ENCODE peak calls at places on chromosomes 3 and 15, in six cellular contexts. I is cardiac muscle cell; S is heart left ventricle; W is CD4-positive, CD25-positive, alpha-beta regulatory T cell; G is endodermal cell; P is brain microvascular endothelial cell. E is an unnamed sample.

GRCh38 chr15:79329186-79329611 is 18.3 kb downstream of the TMED3 start:
- DNase-seq in S (no peak), P (peak; percentile 72), W (no peak), G (peak; percentile 55), I (peak; percentile 81), E (no peak)

GRCh38 chr15:101427606-101428487 is 61.7 kb downstream of the PCSK6 start:
- DNase-seq in G (no peak), W (no peak), S (no peak), I (no peak), P (no peak), E (no peak)

GRCh38 chr15:39153718-39154117 is 427.2 kb upstream of the THBS1 start:
- DNase-seq in I (no peak), W (no peak), S (no peak), P (no peak), G (no peak), E (no peak)

GRCh38 chr15:50107591-50108408 is 11.2 kb downstream of the ATP8B4 start:
- DNase-seq in S (no peak), W (no peak), G (no peak), I (no peak), P (no peak), E (no peak)

GRCh38 chr3:14991148-14991742 is 43.9 kb downstream of the NR2C2 start:
- DNase-seq in W (no peak), P (no peak), I (peak; percentile 17), G (no peak), S (no peak), E (no peak)

GRCh38 chr3:44355634-44356033 is 17.1 kb downstream of the TCAIM start:
- DNase-seq in I (peak; percentile 90), S (no peak), G (no peak), W (no peak), P (peak; percentile 79), E (no peak)

GRCh38 chr3:82940124-82940523 is 1178.7 kb upstream of the GBE1 start:
- DNase-seq in I (no peak), P (no peak), S (peak; percentile 9), G (no peak), W (no peak), E (no peak)

GRCh38 chr15:40080847-40081246 is 27.8 kb downstream of the BMF start:
- DNase-seq in I (no peak), P (no peak), S (no peak), G (no peak), W (no peak), E (no peak)

GRCh38 chr3:124410471-124410870 is 319.8 kb upstream of the UMPS start:
- DNase-seq in S (no peak), I (no peak), P (no peak), W (no peak), G (no peak), E (no peak)

GRCh38 chr15:73897441-73898261 is 24.3 kb downstream of the TBC1D21 start:
- DNase-seq in W (peak; percentile 12), P (peak; percentile 84), I (peak; percentile 83), G (peak; percentile 91), S (peak; percentile 59), E (no peak)

GRCh38 chr15:77013786-77014136 is 18.8 kb downstream of the PSTPIP1 start:
- DNase-seq in G (no peak), W (peak; percentile 59), P (no peak), I (no peak), S (no peak), E (no peak)

GRCh38 chr15:73930371-73930770 is 4.1 kb downstream of the LOXL1 start:
- DNase-seq in P (peak; percentile 83), S (peak; percentile 82), I (peak; percentile 84), G (no peak), W (no peak), E (no peak)

GRCh38 chr3:23762214-23763039 is 43.3 kb upstream of the UBE2E1 start:
- DNase-seq in I (no peak), W (no peak), P (no peak), S (no peak), G (no peak), E (no peak)

GRCh38 chr3:195114026-195114425 is 156.9 kb downstream of the XXYLT1 start:
- DNase-seq in W (no peak), I (no peak), S (no peak), P (no peak), G (no peak), E (no peak)

GRCh38 chr3:118501152-118501551 is 533.5 kb downstream of the IGSF11 start:
- DNase-seq in W (no peak), G (peak; percentile 78), S (peak; percentile 19), P (no peak), I (peak; percentile 2), E (peak; percentile 1)

GRCh38 chr3:78804251-78805037 is 963.4 kb downstream of the ROBO1 start:
- DNase-seq in I (peak; percentile 92), S (no peak), P (no peak), W (no peak), G (no peak), E (no peak)

GRCh38 chr3:169243122-169243521 is 420.4 kb downstream of the MECOM start:
- DNase-seq in I (peak; percentile 68), S (no peak), P (peak; percentile 17), W (no peak), G (no peak), E (no peak)

GRCh38 chr15:87362531-87362930 is 894.0 kb downstream of the NTRK3 start:
- DNase-seq in G (no peak), W (no peak), S (no peak), I (no peak), P (no peak), E (no peak)

GRCh38 chr15:87365221-87365620 is 891.3 kb downstream of the NTRK3 start:
- DNase-seq in G (no peak), S (no peak), W (no peak), I (peak; percentile 76), P (peak; percentile 55), E (no peak)

GRCh38 chr15:87369269-87369668 is 887.3 kb downstream of the NTRK3 start:
- DNase-seq in W (no peak), G (no peak), I (peak; percentile 88), S (no peak), P (peak; percentile 91), E (no peak)

GRCh38 chr15:87368511-87368910 is 888.0 kb downstream of the NTRK3 start:
- DNase-seq in W (no peak), S (no peak), I (peak; percentile 11), P (no peak), G (peak; percentile 41), E (no peak)
- H3K27ac ChIP-seq in W (no peak overlapping the region), S (no peak overlapping the region), I (no peak overlapping the region), P (peak overlapping the region; percentile 57), G (no peak overlapping the region), E (no peak overlapping the region)

GRCh38 chr3:129310111-129310601 is 31.5 kb downstream of the HMCES start:
- DNase-seq in I (no peak), W (no peak), S (no peak), P (no peak), G (peak; percentile 60), E (no peak)
- H3K27ac ChIP-seq in I (no peak overlapping the region), W (no peak overlapping the region), S (no peak overlapping the region), P (no peak overlapping the region), G (no peak overlapping the region), E (no peak overlapping the region)

DNA sequence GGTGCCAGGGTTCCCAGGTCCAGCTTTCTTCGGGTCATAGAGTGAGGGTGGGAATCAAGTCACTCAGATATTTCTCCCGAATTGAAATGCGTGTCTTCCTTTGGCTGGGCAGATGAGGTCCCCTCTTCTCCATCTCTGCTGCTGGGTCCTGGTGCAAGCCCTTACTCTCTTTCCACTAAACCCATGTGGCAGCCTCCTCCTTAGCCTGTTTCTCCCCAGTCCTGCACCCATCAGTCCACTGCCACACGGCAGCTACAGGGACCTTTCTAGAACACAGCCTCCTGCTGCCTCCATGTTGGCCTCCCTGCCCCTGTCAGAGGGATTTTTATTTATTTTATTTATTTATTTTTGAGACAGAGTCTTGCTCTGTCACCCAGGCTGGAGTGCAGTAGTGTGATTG is 237.4 kb upstream of the CTDSPL start:
- DNase-seq in G (no peak), P (no peak), W (no peak), I (no peak), S (no peak), E (no peak)
- H3K27ac ChIP-seq in G (no peak overlapping the region), P (no peak overlapping the region), W (no peak overlapping the region), I (no peak overlapping the region), S (peak overlapping the region; percentile 28), E (no peak overlapping the region)

GRCh38 chr3:50169858-50170257 is 14.7 kb downstream of the SEMA3F start:
- DNase-seq in I (no peak), G (no peak), P (no peak), W (no peak), S (no peak), E (no peak)
- H3K27ac ChIP-seq in I (no peak overlapping the region), G (no peak overlapping the region), P (no peak overlapping the region), W (no peak overlapping the region), S (peak overlapping the region; percentile 78), E (peak overlapping the region; percentile 74)

GRCh38 chr15:61393524-61393923 is 164.4 kb upstream of the RORA start:
- DNase-seq in P (no peak), W (no peak), S (no peak), G (no peak), I (no peak), E (no peak)

GRCh38 chr15:61396235-61396927 is 167.3 kb upstream of the RORA start:
- DNase-seq in S (no peak), I (no peak), G (no peak), P (no peak), W (no peak), E (no peak)

GRCh38 chr15:61401903-61402698 is 173.0 kb upstream of the RORA start:
- DNase-seq in S (no peak), I (no peak), G (no peak), P (no peak), W (no peak), E (no peak)

GRCh38 chr15:61393949-61394348 is 164.8 kb upstream of the RORA start:
- DNase-seq in P (no peak), S (no peak), I (no peak), W (no peak), G (no peak), E (no peak)

GRCh38 chr15:61398310-61398709 is 169.2 kb upstream of the RORA start:
- DNase-seq in I (no peak), W (no peak), P (no peak), S (no peak), G (no peak), E (no peak)
- H3K27ac ChIP-seq in I (no peak overlapping the region), W (no peak overlapping the region), P (no peak overlapping the region), S (no peak overlapping the region), G (no peak overlapping the region), E (no peak overlapping the region)

GRCh38 chr3:12759097-12759679 is at the start of gene TMEM40:
- DNase-seq in W (no peak), I (no peak), G (peak; percentile 78), P (no peak), S (no peak), E (no peak)
- H3K27ac ChIP-seq in W (no peak within 1 kb of the TSS), I (peak within 1 kb of the TSS; percentile 92), G (no peak within 1 kb of the TSS), P (peak within 1 kb of the TSS; percentile 39), S (peak within 1 kb of the TSS; percentile 56), E (no peak within 1 kb of the TSS)

GRCh38 chr3:185713015-185713414 is 111.8 kb downstream of the IGF2BP2 start:
- DNase-seq in G (peak; percentile 13), W (no peak), S (no peak), I (no peak), P (no peak), E (no peak)

GRCh38 chr3:185717121-185717520 is 107.7 kb downstream of the IGF2BP2 start:
- DNase-seq in S (no peak), I (peak; percentile 89), P (peak; percentile 47), G (peak; percentile 51), W (no peak), E (no peak)

GRCh38 chr3:185716436-185717090 is 108.3 kb downstream of the IGF2BP2 start:
- DNase-seq in G (peak; percentile 64), S (no peak), W (no peak), P (no peak), I (no peak), E (no peak)

GRCh38 chr3:185714085-185714484 is 110.8 kb downstream of the IGF2BP2 start:
- DNase-seq in W (no peak), S (no peak), P (no peak), G (no peak), I (no peak), E (no peak)

GRCh38 chr3:185715091-185715490 is 109.8 kb downstream of the IGF2BP2 start:
- DNase-seq in I (peak; percentile 76), G (peak; percentile 72), W (no peak), P (no peak), S (no peak), E (no peak)
- H3K27ac ChIP-seq in I (peak overlapping the region; percentile 86), G (peak overlapping the region; percentile 88), W (no peak overlapping the region), P (peak overlapping the region; percentile 15), S (no peak overlapping the region), E (no peak overlapping the region)

E was measured in caudate nucleus.